ENCODE peak calls at places on chromosome 1, in nine cellular contexts. One of them, this sample, is unnamed.

GRCh38 chr1:114342376-114342775 is 168.6 kb downstream of the TRIM33 start:
- DNase-seq in IMR-90: no peak
- DNase-seq in H54: no peak
- DNase-seq in ovary: no peak
- DNase-seq in tibial nerve: no peak
- DNase-seq in prostate gland: no peak
- DNase-seq in HCT116: no peak
- DNase-seq in esophagus squamous epithelium: no peak
- DNase-seq in A549: no peak
- DNase-seq in this sample: no peak

GRCh38 chr1:29237906-29238600 is 1.7 kb downstream of the PTPRU start:
- DNase-seq in IMR-90: no peak
- DNase-seq in esophagus squamous epithelium: no peak
- DNase-seq in ovary: peak
- DNase-seq in prostate gland: peak
- DNase-seq in H54: no peak
- DNase-seq in A549: peak
- DNase-seq in tibial nerve: no peak
- DNase-seq in HCT116: no peak
- DNase-seq in this sample: no peak

GRCh38 chr1:205676597-205676996 is 3.7 kb downstream of the SLC45A3 start:
- DNase-seq in tibial nerve: no peak
- DNase-seq in esophagus squamous epithelium: no peak
- DNase-seq in IMR-90: no peak
- DNase-seq in A549: no peak
- DNase-seq in prostate gland: no peak
- DNase-seq in H54: no peak
- DNase-seq in ovary: no peak
- DNase-seq in HCT116: no peak
- DNase-seq in this sample: no peak

GRCh38 chr1:117048431-117049133 is 11.5 kb upstream of the TTF2 start:
- DNase-seq in prostate gland: no peak
- DNase-seq in H54: no peak
- DNase-seq in IMR-90: no peak
- DNase-seq in HCT116: no peak
- DNase-seq in esophagus squamous epithelium: no peak
- DNase-seq in tibial nerve: no peak
- DNase-seq in ovary: no peak
- DNase-seq in A549: no peak
- DNase-seq in this sample: no peak

GRCh38 chr1:229597877-229598276 is 28.0 kb downstream of the TAF5L start:
- DNase-seq in A549: no peak
- DNase-seq in ovary: no peak
- DNase-seq in tibial nerve: no peak
- DNase-seq in esophagus squamous epithelium: no peak
- DNase-seq in IMR-90: peak
- DNase-seq in prostate gland: no peak
- DNase-seq in H54: no peak
- DNase-seq in HCT116: no peak
- DNase-seq in this sample: no peak

GRCh38 chr1:229940689-229941088 is 126.3 kb upstream of the GALNT2 start:
- DNase-seq in HCT116: no peak
- DNase-seq in H54: no peak
- DNase-seq in tibial nerve: no peak
- DNase-seq in ovary: no peak
- DNase-seq in esophagus squamous epithelium: no peak
- DNase-seq in IMR-90: peak
- DNase-seq in A549: no peak
- DNase-seq in prostate gland: no peak
- DNase-seq in this sample: no peak

GRCh38 chr1:58946390-58946789 is 162.5 kb upstream of the JUN start:
- DNase-seq in esophagus squamous epithelium: no peak
- DNase-seq in ovary: no peak
- DNase-seq in A549: no peak
- DNase-seq in prostate gland: no peak
- DNase-seq in HCT116: no peak
- DNase-seq in H54: no peak
- DNase-seq in tibial nerve: no peak
- DNase-seq in IMR-90: no peak
- DNase-seq in this sample: no peak

GRCh38 chr1:227318852-227319607 is 738 bp upstream of the CDC42BPA start:
- DNase-seq in tibial nerve: peak
- DNase-seq in A549: peak
- DNase-seq in esophagus squamous epithelium: no peak
- DNase-seq in IMR-90: peak
- DNase-seq in HCT116: no peak
- DNase-seq in prostate gland: peak
- DNase-seq in ovary: peak
- DNase-seq in H54: peak
- DNase-seq in this sample: peak

GRCh38 chr1:181115367-181115684 is 26.8 kb downstream of the IER5 start:
- DNase-seq in ovary: no peak
- DNase-seq in IMR-90: no peak
- DNase-seq in HCT116: no peak
- DNase-seq in esophagus squamous epithelium: no peak
- DNase-seq in H54: no peak
- DNase-seq in prostate gland: no peak
- DNase-seq in tibial nerve: no peak
- DNase-seq in A549: no peak
- DNase-seq in this sample: no peak

GRCh38 chr1:214272964-214273533 is 7.9 kb upstream of the SMYD2 start:
- DNase-seq in tibial nerve: no peak
- DNase-seq in HCT116: no peak
- DNase-seq in ovary: no peak
- DNase-seq in A549: no peak
- DNase-seq in H54: no peak
- DNase-seq in IMR-90: no peak
- DNase-seq in esophagus squamous epithelium: no peak
- DNase-seq in prostate gland: no peak
- DNase-seq in this sample: no peak

GRCh38 chr1:43304287-43304615 is 3.5 kb downstream of the TIE1 start:
- DNase-seq in H54: no peak
- DNase-seq in esophagus squamous epithelium: no peak
- DNase-seq in IMR-90: no peak
- DNase-seq in tibial nerve: no peak
- DNase-seq in HCT116: no peak
- DNase-seq in A549: no peak
- DNase-seq in prostate gland: no peak
- DNase-seq in ovary: no peak
- DNase-seq in this sample: no peak

GRCh38 chr1:28354121-28354520 is 15.4 kb upstream of the PHACTR4 start:
- DNase-seq in HCT116: no peak
- DNase-seq in ovary: no peak
- DNase-seq in IMR-90: peak
- DNase-seq in prostate gland: no peak
- DNase-seq in tibial nerve: no peak
- DNase-seq in H54: no peak
- DNase-seq in A549: peak
- DNase-seq in esophagus squamous epithelium: no peak
- DNase-seq in this sample: no peak

GRCh38 chr1:85406887-85407593 is 57.9 kb downstream of the DDAH1 start:
- DNase-seq in IMR-90: peak
- DNase-seq in prostate gland: peak
- DNase-seq in ovary: no peak
- DNase-seq in A549: peak
- DNase-seq in esophagus squamous epithelium: no peak
- DNase-seq in H54: peak
- DNase-seq in tibial nerve: peak
- DNase-seq in HCT116: peak
- DNase-seq in this sample: no peak

GRCh38 chr1:183218981-183219621 is 33.0 kb downstream of the LAMC2 start:
- DNase-seq in HCT116: no peak
- DNase-seq in esophagus squamous epithelium: no peak
- DNase-seq in H54: no peak
- DNase-seq in A549: no peak
- DNase-seq in tibial nerve: peak
- DNase-seq in prostate gland: peak
- DNase-seq in IMR-90: no peak
- DNase-seq in ovary: peak
- DNase-seq in this sample: peak

GRCh38 chr1:67213164-67213563 is 46.9 kb downstream of the IL23R start:
- DNase-seq in H54: no peak
- DNase-seq in IMR-90: peak
- DNase-seq in esophagus squamous epithelium: no peak
- DNase-seq in tibial nerve: no peak
- DNase-seq in A549: peak
- DNase-seq in prostate gland: no peak
- DNase-seq in ovary: no peak
- DNase-seq in HCT116: peak
- DNase-seq in this sample: peak

GRCh38 chr1:12358499-12358898 is 128.7 kb downstream of the VPS13D start:
- DNase-seq in ovary: no peak
- DNase-seq in esophagus squamous epithelium: no peak
- DNase-seq in A549: no peak
- DNase-seq in HCT116: no peak
- DNase-seq in IMR-90: no peak
- DNase-seq in H54: no peak
- DNase-seq in prostate gland: no peak
- DNase-seq in tibial nerve: no peak
- DNase-seq in this sample: no peak

GRCh38 chr1:39165049-39165448 is 39.4 kb upstream of the MACF1 start:
- DNase-seq in H54: no peak
- DNase-seq in tibial nerve: no peak
- DNase-seq in A549: no peak
- DNase-seq in IMR-90: no peak
- DNase-seq in prostate gland: no peak
- DNase-seq in esophagus squamous epithelium: no peak
- DNase-seq in ovary: no peak
- DNase-seq in HCT116: no peak
- DNase-seq in this sample: no peak

GRCh38 chr1:9787702-9788101 is 36.1 kb downstream of the CLSTN1 start:
- DNase-seq in ovary: no peak
- DNase-seq in prostate gland: no peak
- DNase-seq in IMR-90: no peak
- DNase-seq in tibial nerve: no peak
- DNase-seq in HCT116: no peak
- DNase-seq in H54: no peak
- DNase-seq in A549: no peak
- DNase-seq in esophagus squamous epithelium: no peak
- DNase-seq in this sample: no peak

GRCh38 chr1:8371372-8371991 is 53.6 kb downstream of the SLC45A1 start:
- DNase-seq in HCT116: no peak
- DNase-seq in H54: no peak
- DNase-seq in ovary: no peak
- DNase-seq in esophagus squamous epithelium: no peak
- DNase-seq in prostate gland: no peak
- DNase-seq in A549: no peak
- DNase-seq in IMR-90: no peak
- DNase-seq in tibial nerve: no peak
- DNase-seq in this sample: no peak
- TF ChIP-seq POLR2A in HCT116: no peak
- TF ChIP-seq POLR2A in H54: no peak
- TF ChIP-seq POLR2A in ovary: no peak
- TF ChIP-seq POLR2A in esophagus squamous epithelium: no peak
- TF ChIP-seq POLR2A in prostate gland: no peak
- TF ChIP-seq POLR2A in A549: no peak
- TF ChIP-seq POLR2A in IMR-90: no peak
- TF ChIP-seq POLR2A in tibial nerve: no peak
- TF ChIP-seq POLR2A in this sample: no peak

GRCh38 chr1:150970818-150971582 is 3.6 kb downstream of the CERS2 start:
- DNase-seq in ovary: peak
- DNase-seq in esophagus squamous epithelium: no peak
- DNase-seq in prostate gland: peak
- DNase-seq in A549: no peak
- DNase-seq in tibial nerve: peak
- DNase-seq in IMR-90: peak
- DNase-seq in H54: no peak
- DNase-seq in HCT116: no peak
- DNase-seq in this sample: no peak
- TF ChIP-seq POLR2A in ovary: no peak
- TF ChIP-seq POLR2A in esophagus squamous epithelium: peak
- TF ChIP-seq POLR2A in prostate gland: no peak
- TF ChIP-seq POLR2A in A549: no peak
- TF ChIP-seq POLR2A in tibial nerve: peak
- TF ChIP-seq POLR2A in IMR-90: no peak
- TF ChIP-seq POLR2A in H54: no peak
- TF ChIP-seq POLR2A in HCT116: no peak
- TF ChIP-seq POLR2A in this sample: no peak

GRCh38 chr1:232805269-232806070 is at the start of gene MAP10:
- DNase-seq in HCT116: no peak
- DNase-seq in A549: peak
- DNase-seq in IMR-90: peak
- DNase-seq in prostate gland: peak
- DNase-seq in H54: peak
- DNase-seq in esophagus squamous epithelium: peak
- DNase-seq in ovary: peak
- DNase-seq in tibial nerve: peak
- DNase-seq in this sample: peak
- TF ChIP-seq POLR2A in HCT116: no peak
- TF ChIP-seq POLR2A in A549: peak
- TF ChIP-seq POLR2A in IMR-90: no peak
- TF ChIP-seq POLR2A in prostate gland: no peak
- TF ChIP-seq POLR2A in H54: peak
- TF ChIP-seq POLR2A in esophagus squamous epithelium: peak
- TF ChIP-seq POLR2A in ovary: no peak
- TF ChIP-seq POLR2A in tibial nerve: no peak
- TF ChIP-seq POLR2A in this sample: peak

GRCh38 chr1:203797216-203797615 is 1.8 kb downstream of the ZBED6 start:
- DNase-seq in A549: no peak
- DNase-seq in esophagus squamous epithelium: no peak
- DNase-seq in H54: no peak
- DNase-seq in prostate gland: no peak
- DNase-seq in ovary: no peak
- DNase-seq in IMR-90: no peak
- DNase-seq in tibial nerve: no peak
- DNase-seq in HCT116: no peak
- DNase-seq in this sample: no peak

GRCh38 chr1:203796223-203796747 is 862 bp downstream of the ZBED6 start:
- DNase-seq in tibial nerve: peak
- DNase-seq in H54: no peak
- DNase-seq in HCT116: no peak
- DNase-seq in prostate gland: no peak
- DNase-seq in IMR-90: peak
- DNase-seq in ovary: no peak
- DNase-seq in esophagus squamous epithelium: no peak
- DNase-seq in A549: peak
- DNase-seq in this sample: peak

GRCh38 chr1:203800001-203800400 is 4.6 kb downstream of the ZBED6 start:
- DNase-seq in ovary: no peak
- DNase-seq in IMR-90: no peak
- DNase-seq in H54: no peak
- DNase-seq in prostate gland: no peak
- DNase-seq in esophagus squamous epithelium: no peak
- DNase-seq in A549: no peak
- DNase-seq in HCT116: no peak
- DNase-seq in tibial nerve: no peak
- DNase-seq in this sample: peak

GRCh38 chr1:203797948-203798347 is 2.5 kb downstream of the ZBED6 start:
- DNase-seq in IMR-90: no peak
- DNase-seq in A549: peak
- DNase-seq in tibial nerve: peak
- DNase-seq in esophagus squamous epithelium: no peak
- DNase-seq in ovary: no peak
- DNase-seq in HCT116: no peak
- DNase-seq in H54: no peak
- DNase-seq in prostate gland: no peak
- DNase-seq in this sample: no peak

GRCh38 chr1:203799157-203799556 is 3.7 kb downstream of the ZBED6 start:
- DNase-seq in A549: no peak
- DNase-seq in esophagus squamous epithelium: no peak
- DNase-seq in ovary: no peak
- DNase-seq in tibial nerve: no peak
- DNase-seq in IMR-90: no peak
- DNase-seq in prostate gland: no peak
- DNase-seq in H54: no peak
- DNase-seq in HCT116: no peak
- DNase-seq in this sample: no peak
- TF ChIP-seq POLR2A in A549: no peak
- TF ChIP-seq POLR2A in esophagus squamous epithelium: no peak
- TF ChIP-seq POLR2A in ovary: no peak
- TF ChIP-seq POLR2A in tibial nerve: no peak
- TF ChIP-seq POLR2A in IMR-90: no peak
- TF ChIP-seq POLR2A in prostate gland: no peak
- TF ChIP-seq POLR2A in H54: no peak
- TF ChIP-seq POLR2A in HCT116: no peak
- TF ChIP-seq POLR2A in this sample: no peak

This sample was measured in erythroblast.